ENCODE peak calls at places on chromosome X, in six cellular contexts. H is cardiac muscle cell; K is testis; W is lung; M is CD4-positive, CD25-positive, alpha-beta regulatory T cell; V is foreskin keratinocyte. R is an unnamed sample.
A peak's percentile ranks its signal among the peaks of the same experiment; 100 is the strongest.

GRCh38 chrX:119755981-119756533 is 2.3 kb upstream of the SOWAHD start:
- DNase-seq in M (peak; percentile 55), W (no peak), H (no peak), K (peak; percentile 29), V (no peak), R (peak; percentile 47)

GRCh38 chrX:135981662-135982061 is 3.6 kb upstream of the SLC9A6 start:
- DNase-seq in V (no peak), M (no peak), W (no peak), K (no peak), H (peak; percentile 18), R (no peak)

GRCh38 chrX:36898301-36898700 is 109.9 kb upstream of the FAM47C start:
- DNase-seq in V (peak; percentile 1), M (no peak), K (no peak), W (no peak), H (no peak), R (no peak)

GRCh38 chrX:3143043-3143799 is 102.0 kb downstream of the ARSF start:
- DNase-seq in M (no peak), K (no peak), V (no peak), W (no peak), H (no peak), R (no peak)

GRCh38 chrX:69144854-69145253 is 20.4 kb downstream of the PJA1 start:
- DNase-seq in M (no peak), H (no peak), V (no peak), W (no peak), K (no peak), R (peak; percentile 59)

GRCh38 chrX:98371994-98372393 is 1488.3 kb downstream of the RPA4 start:
- DNase-seq in V (peak; percentile 73), H (no peak), M (no peak), W (no peak), K (no peak), R (no peak)

GRCh38 chrX:12423346-12423745 is 285.1 kb downstream of the FRMPD4 start:
- DNase-seq in H (no peak), W (no peak), M (no peak), K (no peak), V (no peak), R (no peak)

GRCh38 chrX:10529344-10529743 is 91.0 kb downstream of the MID1 start:
- DNase-seq in V (no peak), H (peak; percentile 81), M (no peak), W (no peak), K (no peak), R (no peak)

GRCh38 chrX:153499258-153499657 is 4.5 kb downstream of the BGN start:
- DNase-seq in W (no peak), K (no peak), V (no peak), H (no peak), M (no peak), R (no peak)

GRCh38 chrX:39416547-39417262 is 615.4 kb downstream of the MID1IP1 start:
- DNase-seq in W (no peak), K (no peak), M (no peak), V (no peak), H (no peak), R (no peak)

GRCh38 chrX:55907968-55908607 is 190.5 kb downstream of the RRAGB start:
- DNase-seq in M (peak; percentile 41), W (peak; percentile 48), H (peak; percentile 30), K (peak; percentile 68), V (peak; percentile 14), R (peak; percentile 22)

GRCh38 chrX:1593286-1594271 is 2.2 kb downstream of the AKAP17A start:
- DNase-seq in V (no peak), W (no peak), M (no peak), H (no peak), K (peak; percentile 54), R (peak; percentile 88)

GRCh38 chrX:27679281-27679680 is 89.1 kb downstream of the DCAF8L2 start:
- DNase-seq in V (peak; percentile 39), M (no peak), W (no peak), H (peak; percentile 35), K (no peak), R (no peak)

GRCh38 chrX:44974462-44974861 is 101.5 kb downstream of the KDM6A start:
- DNase-seq in M (no peak), W (no peak), H (peak; percentile 6), V (peak; percentile 32), K (no peak), R (peak; percentile 89)

GRCh38 chrX:13473666-13474516 is 95.5 kb upstream of the EGFL6 start:
- DNase-seq in V (no peak), W (no peak), H (peak; percentile 45), K (peak; percentile 21), M (peak; percentile 19), R (no peak)
- H3K27ac ChIP-seq in V (no peak overlapping the region), W (peak overlapping the region; percentile 56), H (no peak overlapping the region), K (peak overlapping the region; percentile 76), M (peak overlapping the region; percentile 51), R (peak overlapping the region; percentile 69)

GRCh38 chrX:72122621-72123275 is 9.0 kb downstream of the RTL5 start:
- DNase-seq in K (no peak), M (no peak), V (no peak), H (no peak), W (no peak), R (no peak)

GRCh38 chrX:72125331-72126047 is 6.2 kb downstream of the RTL5 start:
- DNase-seq in M (no peak), V (no peak), H (no peak), W (no peak), K (no peak), R (no peak)

GRCh38 chrX:72123471-72124185 is 8.1 kb downstream of the RTL5 start:
- DNase-seq in K (no peak), H (peak; percentile 66), W (no peak), M (no peak), V (no peak), R (peak; percentile 51)

GRCh38 chrX:72126048-72126415 is 5.7 kb downstream of the RTL5 start:
- DNase-seq in M (no peak), W (no peak), V (no peak), K (no peak), H (peak; percentile 35), R (peak; percentile 54)

GRCh38 chrX:72124540-72125201 is 7.0 kb downstream of the RTL5 start:
- DNase-seq in V (no peak), M (no peak), W (no peak), H (no peak), K (no peak), R (no peak)
- H3K4me1 ChIP-seq in V (no peaks in the 10 kb centered on the region), M (peaks cover 12% of the 10 kb centered on the region), W (no peaks in the 10 kb centered on the region), H (peaks cover 36% of the 10 kb centered on the region), K (peaks cover 12% of the 10 kb centered on the region), R (peaks cover 24% of the 10 kb centered on the region)

DNA sequence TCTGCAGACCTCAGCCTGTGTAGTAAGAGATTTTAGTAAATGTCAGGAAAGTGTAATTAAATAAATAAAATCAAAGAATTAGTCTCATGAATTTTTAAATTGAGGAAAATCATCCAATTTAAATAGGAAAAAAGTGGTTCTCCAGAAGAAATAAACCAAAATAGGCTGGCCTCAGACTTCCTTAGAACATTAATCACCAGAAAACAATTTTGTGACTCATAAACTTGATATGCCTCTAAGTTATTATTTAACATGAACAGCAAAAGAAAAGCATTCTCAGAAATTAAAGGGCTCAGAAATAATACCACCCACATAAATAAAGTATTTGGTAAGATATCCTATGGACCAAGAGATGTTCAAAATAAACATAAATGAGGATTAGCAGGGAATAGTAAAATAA is 14.3 kb downstream of the FAM47B start:
- DNase-seq in H (peak; percentile 32), V (peak; percentile 27), W (no peak), K (no peak), M (no peak), R (no peak)
- H3K27ac ChIP-seq in H (no peak overlapping the region), V (no peak overlapping the region), W (no peak overlapping the region), K (no peak overlapping the region), M (no peak overlapping the region), R (no peak overlapping the region)

GRCh38 chrX:111282991-111283390 is 12.7 kb upstream of the CAPN6 start:
- DNase-seq in H (no peak), W (no peak), M (no peak), V (no peak), K (no peak), R (no peak)

GRCh38 chrX:111284615-111285294 is 14.5 kb upstream of the CAPN6 start:
- DNase-seq in V (no peak), H (no peak), M (no peak), K (no peak), W (no peak), R (no peak)

GRCh38 chrX:111283446-111283845 is 13.2 kb upstream of the CAPN6 start:
- DNase-seq in W (no peak), H (no peak), V (no peak), M (no peak), K (no peak), R (no peak)

DNA sequence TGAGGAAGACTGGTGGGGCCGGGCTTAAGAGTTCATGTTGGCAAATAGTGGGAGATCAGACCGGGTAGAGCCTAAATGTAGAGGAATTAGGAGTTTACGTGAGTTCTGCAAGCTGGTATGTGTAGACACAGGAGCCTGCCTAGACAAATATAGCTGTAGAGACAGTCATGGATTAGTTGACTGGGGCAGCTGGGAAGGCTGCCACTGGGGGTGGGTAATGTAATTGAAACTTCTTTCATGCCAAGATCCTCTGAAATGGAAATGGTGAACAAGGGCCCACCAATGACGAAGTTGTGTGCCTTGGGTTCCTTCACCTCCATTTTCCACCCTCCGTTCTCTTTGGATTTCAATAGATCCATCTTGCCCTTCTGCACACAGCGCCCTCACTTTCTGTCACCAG is 11.9 kb upstream of the CAPN6 start:
- DNase-seq in M (no peak), V (no peak), H (no peak), W (no peak), K (no peak), R (no peak)
- H3K4me1 ChIP-seq in M (no peaks in the 10 kb centered on the region), V (no peaks in the 10 kb centered on the region), H (no peaks in the 10 kb centered on the region), W (no peaks in the 10 kb centered on the region), K (no peaks in the 10 kb centered on the region), R (no peaks in the 10 kb centered on the region)

GRCh38 chrX:50648151-50648550 is 165.8 kb downstream of the SHROOM4 start:
- DNase-seq in K (no peak), M (no peak), V (peak; percentile 81), W (no peak), H (no peak), R (no peak)
- H3K27ac ChIP-seq in K (no peak overlapping the region), M (no peak overlapping the region), V (no peak overlapping the region), W (no peak overlapping the region), H (no peak overlapping the region), R (no peak overlapping the region)